ENCODE peak calls at places on chromosomes 5 and 9, in nine cellular contexts. One of them, this sample, is unnamed.

GRCh38 chr5:64930672-64931318 is 162.1 kb downstream of the CWC27 start:
- DNase-seq in PC-3: no peak
- DNase-seq in uterus: no peak
- DNase-seq in MM.1S: no peak
- DNase-seq in retinal pigment epithelial cell: no peak
- DNase-seq in left ventricle myocardium inferior: no peak
- DNase-seq in WTC11: no peak
- DNase-seq in glutamatergic neuron: no peak
- DNase-seq in CD8-positive, alpha-beta T cell: no peak
- DNase-seq in this sample: no peak

GRCh38 chr5:129271309-129271708 is 176.8 kb downstream of the ISOC1 start:
- DNase-seq in PC-3: peak; percentile 49
- DNase-seq in uterus: no peak
- DNase-seq in MM.1S: peak; percentile 20
- DNase-seq in retinal pigment epithelial cell: no peak
- DNase-seq in left ventricle myocardium inferior: no peak
- DNase-seq in WTC11: peak; percentile 48
- DNase-seq in glutamatergic neuron: no peak
- DNase-seq in CD8-positive, alpha-beta T cell: no peak
- DNase-seq in this sample: no peak

GRCh38 chr9:86866739-86867138 is 80.6 kb downstream of the GAS1 start:
- DNase-seq in PC-3: no peak
- DNase-seq in uterus: no peak
- DNase-seq in MM.1S: no peak
- DNase-seq in retinal pigment epithelial cell: no peak
- DNase-seq in left ventricle myocardium inferior: no peak
- DNase-seq in WTC11: no peak
- DNase-seq in glutamatergic neuron: no peak
- DNase-seq in CD8-positive, alpha-beta T cell: no peak
- DNase-seq in this sample: no peak

GRCh38 chr9:78006734-78007133 is 24.9 kb downstream of the GNAQ start:
- DNase-seq in PC-3: no peak
- DNase-seq in uterus: no peak
- DNase-seq in MM.1S: no peak
- DNase-seq in retinal pigment epithelial cell: no peak
- DNase-seq in left ventricle myocardium inferior: no peak
- DNase-seq in WTC11: no peak
- DNase-seq in glutamatergic neuron: no peak
- DNase-seq in CD8-positive, alpha-beta T cell: no peak
- DNase-seq in this sample: no peak

GRCh38 chr5:114362197-114362976 is 517 bp downstream of the KCNN2 start:
- DNase-seq in PC-3: no peak
- DNase-seq in uterus: no peak
- DNase-seq in MM.1S: peak; percentile 60
- DNase-seq in retinal pigment epithelial cell: no peak
- DNase-seq in left ventricle myocardium inferior: peak; percentile 16
- DNase-seq in WTC11: peak; percentile 75
- DNase-seq in glutamatergic neuron: peak; percentile 72
- DNase-seq in CD8-positive, alpha-beta T cell: no peak
- DNase-seq in this sample: peak; percentile 70

GRCh38 chr5:133164759-133165158 is 112.9 kb downstream of the HSPA4 start:
- DNase-seq in PC-3: no peak
- DNase-seq in uterus: no peak
- DNase-seq in MM.1S: peak; percentile 71
- DNase-seq in retinal pigment epithelial cell: no peak
- DNase-seq in left ventricle myocardium inferior: no peak
- DNase-seq in WTC11: no peak
- DNase-seq in glutamatergic neuron: no peak
- DNase-seq in CD8-positive, alpha-beta T cell: no peak
- DNase-seq in this sample: no peak

GRCh38 chr5:28374492-28374934 is 1336.1 kb upstream of the CDH9 start:
- DNase-seq in PC-3: peak; percentile 67
- DNase-seq in uterus: no peak
- DNase-seq in MM.1S: no peak
- DNase-seq in retinal pigment epithelial cell: peak; percentile 82
- DNase-seq in left ventricle myocardium inferior: no peak
- DNase-seq in WTC11: no peak
- DNase-seq in glutamatergic neuron: no peak
- DNase-seq in CD8-positive, alpha-beta T cell: no peak
- DNase-seq in this sample: peak; percentile 42

GRCh38 chr5:96434201-96434645 is 1.2 kb upstream of the PCSK1 start:
- DNase-seq in PC-3: peak; percentile 63
- DNase-seq in uterus: no peak
- DNase-seq in MM.1S: peak; percentile 77
- DNase-seq in retinal pigment epithelial cell: peak; percentile 38
- DNase-seq in left ventricle myocardium inferior: peak; percentile 53
- DNase-seq in WTC11: peak; percentile 89
- DNase-seq in glutamatergic neuron: peak; percentile 46
- DNase-seq in CD8-positive, alpha-beta T cell: no peak
- DNase-seq in this sample: peak; percentile 56

GRCh38 chr5:96222129-96222528 is 210.9 kb downstream of the PCSK1 start:
- DNase-seq in PC-3: no peak
- DNase-seq in uterus: no peak
- DNase-seq in MM.1S: no peak
- DNase-seq in retinal pigment epithelial cell: no peak
- DNase-seq in left ventricle myocardium inferior: no peak
- DNase-seq in WTC11: no peak
- DNase-seq in glutamatergic neuron: no peak
- DNase-seq in CD8-positive, alpha-beta T cell: no peak
- DNase-seq in this sample: no peak

GRCh38 chr5:4862500-4862899 is 277.6 kb upstream of the ADAMTS16 start:
- DNase-seq in PC-3: peak; percentile 58
- DNase-seq in uterus: no peak
- DNase-seq in MM.1S: peak; percentile 40
- DNase-seq in retinal pigment epithelial cell: peak; percentile 24
- DNase-seq in left ventricle myocardium inferior: no peak
- DNase-seq in WTC11: no peak
- DNase-seq in glutamatergic neuron: no peak
- DNase-seq in CD8-positive, alpha-beta T cell: no peak
- DNase-seq in this sample: no peak

GRCh38 chr9:95626341-95626740 is 109.6 kb upstream of the PTCH1 start:
- DNase-seq in PC-3: no peak
- DNase-seq in uterus: no peak
- DNase-seq in MM.1S: no peak
- DNase-seq in retinal pigment epithelial cell: no peak
- DNase-seq in left ventricle myocardium inferior: no peak
- DNase-seq in WTC11: no peak
- DNase-seq in glutamatergic neuron: no peak
- DNase-seq in CD8-positive, alpha-beta T cell: no peak
- DNase-seq in this sample: no peak

GRCh38 chr5:19615661-19616060 is 372.3 kb downstream of the CDH18 start:
- DNase-seq in PC-3: peak; percentile 26
- DNase-seq in uterus: no peak
- DNase-seq in MM.1S: no peak
- DNase-seq in retinal pigment epithelial cell: no peak
- DNase-seq in left ventricle myocardium inferior: no peak
- DNase-seq in WTC11: no peak
- DNase-seq in glutamatergic neuron: no peak
- DNase-seq in CD8-positive, alpha-beta T cell: no peak
- DNase-seq in this sample: no peak

GRCh38 chr5:108079754-108080153 is 302.1 kb downstream of the FBXL17 start:
- DNase-seq in PC-3: peak; percentile 13
- DNase-seq in uterus: no peak
- DNase-seq in MM.1S: no peak
- DNase-seq in retinal pigment epithelial cell: peak; percentile 70
- DNase-seq in left ventricle myocardium inferior: no peak
- DNase-seq in WTC11: no peak
- DNase-seq in glutamatergic neuron: no peak
- DNase-seq in CD8-positive, alpha-beta T cell: no peak
- DNase-seq in this sample: no peak

GRCh38 chr9:136705564-136705963 is 6.8 kb upstream of the DIPK1B start:
- DNase-seq in PC-3: no peak
- DNase-seq in uterus: no peak
- DNase-seq in MM.1S: no peak
- DNase-seq in retinal pigment epithelial cell: peak; percentile 36
- DNase-seq in left ventricle myocardium inferior: no peak
- DNase-seq in WTC11: no peak
- DNase-seq in glutamatergic neuron: no peak
- DNase-seq in CD8-positive, alpha-beta T cell: no peak
- DNase-seq in this sample: no peak

GRCh38 chr9:15253197-15253596 is 53.8 kb downstream of the TTC39B start:
- DNase-seq in PC-3: peak; percentile 39
- DNase-seq in uterus: no peak
- DNase-seq in MM.1S: no peak
- DNase-seq in retinal pigment epithelial cell: no peak
- DNase-seq in left ventricle myocardium inferior: no peak
- DNase-seq in WTC11: no peak
- DNase-seq in glutamatergic neuron: no peak
- DNase-seq in CD8-positive, alpha-beta T cell: no peak
- DNase-seq in this sample: no peak

GRCh38 chr9:87878930-87879603 is 3.6 kb upstream of the SPATA31E1 start:
- DNase-seq in PC-3: peak; percentile 57
- DNase-seq in uterus: no peak
- DNase-seq in MM.1S: no peak
- DNase-seq in retinal pigment epithelial cell: no peak
- DNase-seq in left ventricle myocardium inferior: no peak
- DNase-seq in WTC11: no peak
- DNase-seq in glutamatergic neuron: no peak
- DNase-seq in CD8-positive, alpha-beta T cell: no peak
- DNase-seq in this sample: no peak

GRCh38 chr9:107034831-107035230 is 171.9 kb downstream of the ZNF462 start:
- DNase-seq in PC-3: no peak
- DNase-seq in uterus: no peak
- DNase-seq in MM.1S: no peak
- DNase-seq in retinal pigment epithelial cell: no peak
- DNase-seq in left ventricle myocardium inferior: no peak
- DNase-seq in WTC11: no peak
- DNase-seq in glutamatergic neuron: no peak
- DNase-seq in CD8-positive, alpha-beta T cell: no peak
- DNase-seq in this sample: no peak

GRCh38 chr5:101915559-101915958 is 380.5 kb downstream of the SLCO4C1 start:
- DNase-seq in PC-3: peak; percentile 75
- DNase-seq in uterus: no peak
- DNase-seq in MM.1S: no peak
- DNase-seq in retinal pigment epithelial cell: no peak
- DNase-seq in left ventricle myocardium inferior: no peak
- DNase-seq in WTC11: no peak
- DNase-seq in glutamatergic neuron: no peak
- DNase-seq in CD8-positive, alpha-beta T cell: no peak
- DNase-seq in this sample: no peak

GRCh38 chr9:133141833-133142594 is 21.0 kb upstream of the RALGDS start:
- DNase-seq in PC-3: no peak
- DNase-seq in uterus: peak; percentile 55
- DNase-seq in MM.1S: no peak
- DNase-seq in retinal pigment epithelial cell: no peak
- DNase-seq in left ventricle myocardium inferior: peak; percentile 79
- DNase-seq in WTC11: no peak
- DNase-seq in glutamatergic neuron: peak; percentile 8
- DNase-seq in CD8-positive, alpha-beta T cell: peak; percentile 86
- DNase-seq in this sample: no peak

GRCh38 chr5:38433160-38433861 is 123.1 kb downstream of the LIFR start:
- DNase-seq in PC-3: no peak
- DNase-seq in uterus: peak; percentile 24
- DNase-seq in MM.1S: peak; percentile 50
- DNase-seq in retinal pigment epithelial cell: no peak
- DNase-seq in left ventricle myocardium inferior: peak; percentile 68
- DNase-seq in WTC11: no peak
- DNase-seq in glutamatergic neuron: no peak
- DNase-seq in CD8-positive, alpha-beta T cell: no peak
- DNase-seq in this sample: no peak

GRCh38 chr9:98287383-98287782 is 31.9 kb upstream of the TBC1D2 start:
- DNase-seq in PC-3: no peak
- DNase-seq in uterus: no peak
- DNase-seq in MM.1S: no peak
- DNase-seq in retinal pigment epithelial cell: no peak
- DNase-seq in left ventricle myocardium inferior: no peak
- DNase-seq in WTC11: peak; percentile 64
- DNase-seq in glutamatergic neuron: no peak
- DNase-seq in CD8-positive, alpha-beta T cell: no peak
- DNase-seq in this sample: no peak

GRCh38 chr5:17990168-17990567 is 355.9 kb downstream of the TAF11L14 start:
- DNase-seq in PC-3: no peak
- DNase-seq in uterus: no peak
- DNase-seq in MM.1S: no peak
- DNase-seq in retinal pigment epithelial cell: no peak
- DNase-seq in left ventricle myocardium inferior: no peak
- DNase-seq in WTC11: no peak
- DNase-seq in glutamatergic neuron: no peak
- DNase-seq in CD8-positive, alpha-beta T cell: no peak
- DNase-seq in this sample: no peak

DNA sequence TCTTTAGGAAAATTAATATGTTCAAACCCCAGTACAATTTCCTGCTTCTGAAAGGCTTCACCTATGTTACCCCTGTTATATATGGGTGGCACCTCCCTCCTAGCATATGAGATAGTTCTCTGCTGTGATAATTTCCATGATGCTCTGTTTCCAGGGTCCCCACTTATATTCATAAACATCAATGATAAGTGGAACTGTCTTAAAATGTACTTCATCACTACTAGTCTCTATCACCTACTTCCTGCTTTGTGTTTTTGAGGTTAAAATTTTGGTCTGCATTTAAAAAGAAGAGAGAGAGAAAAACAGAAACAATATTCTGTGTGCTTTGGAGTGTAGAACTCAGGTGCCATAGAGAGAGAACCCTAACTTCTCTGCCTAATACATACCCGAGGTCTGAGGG is 234.7 kb downstream of the HTR1A start:
- DNase-seq in PC-3: no peak
- DNase-seq in uterus: no peak
- DNase-seq in MM.1S: no peak
- DNase-seq in retinal pigment epithelial cell: no peak
- DNase-seq in left ventricle myocardium inferior: no peak
- DNase-seq in WTC11: no peak
- DNase-seq in glutamatergic neuron: no peak
- DNase-seq in CD8-positive, alpha-beta T cell: no peak
- DNase-seq in this sample: no peak
- TF ChIP-seq CTCF in PC-3: no peak
- TF ChIP-seq CTCF in uterus: no peak
- TF ChIP-seq CTCF in MM.1S: no peak
- TF ChIP-seq CTCF in retinal pigment epithelial cell: no peak
- TF ChIP-seq CTCF in left ventricle myocardium inferior: no peak
- TF ChIP-seq CTCF in WTC11: no peak
- TF ChIP-seq CTCF in glutamatergic neuron: no peak
- TF ChIP-seq CTCF in CD8-positive, alpha-beta T cell: no peak
- TF ChIP-seq CTCF in this sample: no peak

GRCh38 chr5:173396311-173396993 is 68.2 kb upstream of the STC2 start:
- DNase-seq in PC-3: no peak
- DNase-seq in uterus: no peak
- DNase-seq in MM.1S: no peak
- DNase-seq in retinal pigment epithelial cell: no peak
- DNase-seq in left ventricle myocardium inferior: no peak
- DNase-seq in WTC11: peak; percentile 73
- DNase-seq in glutamatergic neuron: peak; percentile 45
- DNase-seq in CD8-positive, alpha-beta T cell: no peak
- DNase-seq in this sample: no peak
- TF ChIP-seq CTCF in PC-3: peak; percentile 41
- TF ChIP-seq CTCF in uterus: no peak
- TF ChIP-seq CTCF in MM.1S: no peak
- TF ChIP-seq CTCF in retinal pigment epithelial cell: peak; percentile 32
- TF ChIP-seq CTCF in left ventricle myocardium inferior: no peak
- TF ChIP-seq CTCF in WTC11: no peak
- TF ChIP-seq CTCF in glutamatergic neuron: peak; percentile 32
- TF ChIP-seq CTCF in CD8-positive, alpha-beta T cell: no peak
- TF ChIP-seq CTCF in this sample: peak; percentile 27

GRCh38 chr5:126801992-126802294 is 25.0 kb downstream of the LMNB1 start:
- DNase-seq in PC-3: peak; percentile 40
- DNase-seq in uterus: no peak
- DNase-seq in MM.1S: peak; percentile 30
- DNase-seq in retinal pigment epithelial cell: no peak
- DNase-seq in left ventricle myocardium inferior: no peak
- DNase-seq in WTC11: no peak
- DNase-seq in glutamatergic neuron: no peak
- DNase-seq in CD8-positive, alpha-beta T cell: no peak
- DNase-seq in this sample: no peak
- TF ChIP-seq CTCF in PC-3: peak; percentile 57
- TF ChIP-seq CTCF in uterus: peak; percentile 18
- TF ChIP-seq CTCF in MM.1S: peak; percentile 35
- TF ChIP-seq CTCF in retinal pigment epithelial cell: peak; percentile 47
- TF ChIP-seq CTCF in left ventricle myocardium inferior: peak; percentile 40
- TF ChIP-seq CTCF in WTC11: no peak
- TF ChIP-seq CTCF in glutamatergic neuron: no peak
- TF ChIP-seq CTCF in CD8-positive, alpha-beta T cell: peak; percentile 36
- TF ChIP-seq CTCF in this sample: no peak

GRCh38 chr5:14277407-14278320 is 134.5 kb downstream of the TRIO start:
- DNase-seq in PC-3: no peak
- DNase-seq in uterus: no peak
- DNase-seq in MM.1S: no peak
- DNase-seq in retinal pigment epithelial cell: no peak
- DNase-seq in left ventricle myocardium inferior: no peak
- DNase-seq in WTC11: no peak
- DNase-seq in glutamatergic neuron: no peak
- DNase-seq in CD8-positive, alpha-beta T cell: no peak
- DNase-seq in this sample: no peak
- TF ChIP-seq CTCF in PC-3: peak; percentile 37
- TF ChIP-seq CTCF in uterus: no peak
- TF ChIP-seq CTCF in MM.1S: no peak
- TF ChIP-seq CTCF in retinal pigment epithelial cell: no peak
- TF ChIP-seq CTCF in left ventricle myocardium inferior: no peak
- TF ChIP-seq CTCF in WTC11: no peak
- TF ChIP-seq CTCF in glutamatergic neuron: no peak
- TF ChIP-seq CTCF in CD8-positive, alpha-beta T cell: no peak
- TF ChIP-seq CTCF in this sample: no peak

This sample was measured in mesothelial cell of epicardium.